ENCODE peak calls at places on chromosome 4, in five cellular contexts. Q, U, M, V and L are unnamed samples.

GRCh38 chr4:15562114-15562513 is 92.4 kb downstream of the CC2D2A start:
- DNase-seq in U (no peak), M (no peak), V (peak; percentile 37), Q (no peak), L (no peak)

GRCh38 chr4:70505152-70505748 is 13.1 kb upstream of the AMTN start:
- DNase-seq in Q (peak; percentile 75), V (peak; percentile 39), M (peak; percentile 33), U (peak; percentile 84), L (no peak)

GRCh38 chr4:165328101-165328425 is 594 bp downstream of the MSMO1 start:
- DNase-seq in Q (no peak), M (no peak), U (no peak), V (no peak), L (no peak)

GRCh38 chr4:15469402-15470148 is at the start of gene CC2D2A:
- DNase-seq in V (peak; percentile 69), U (peak; percentile 18), M (no peak), Q (peak; percentile 81), L (no peak)

GRCh38 chr4:103451341-103451740 is 253.2 kb upstream of the CENPE start:
- DNase-seq in M (no peak), U (no peak), V (no peak), Q (no peak), L (no peak)

GRCh38 chr4:536351-536972 is 37.5 kb downstream of the PIGG start:
- DNase-seq in U (no peak), V (no peak), M (no peak), Q (no peak), L (no peak)

GRCh38 chr4:72319596-72319995 is 249.4 kb downstream of the ADAMTS3 start:
- DNase-seq in V (peak; percentile 69), M (no peak), Q (no peak), U (no peak), L (no peak)

GRCh38 chr4:80390178-80390577 is 54.6 kb downstream of the CFAP299 start:
- DNase-seq in U (no peak), M (no peak), Q (no peak), V (no peak), L (no peak)

GRCh38 chr4:16122784-16123183 is 39.0 kb upstream of the PROM1 start:
- DNase-seq in U (no peak), Q (no peak), V (no peak), M (peak; percentile 3), L (no peak)

GRCh38 chr4:36187723-36188333 is 56.5 kb downstream of the ARAP2 start:
- DNase-seq in M (no peak), U (no peak), V (peak; percentile 33), Q (peak; percentile 62), L (no peak)

GRCh38 chr4:89110541-89110985 is 770 bp upstream of the TIGD2 start:
- DNase-seq in U (no peak), V (no peak), M (no peak), Q (no peak), L (no peak)

GRCh38 chr4:138910914-138911336 is 104.7 kb upstream of the NOCT start:
- DNase-seq in V (peak; percentile 86), M (no peak), U (no peak), Q (peak; percentile 92), L (no peak)

GRCh38 chr4:167883271-167883670 is 209.1 kb upstream of the ANXA10 start:
- DNase-seq in U (no peak), M (no peak), Q (no peak), V (no peak), L (no peak)

GRCh38 chr4:82123934-82124333 is 249.9 kb downstream of the HNRNPD start:
- DNase-seq in Q (no peak), M (no peak), V (no peak), U (no peak), L (no peak)
- TF ChIP-seq CTCF in Q (no peak), M (peak; percentile 65), V (no peak), U (no peak), L (no peak)

GRCh38 chr4:24792552-24792951 is 2.8 kb upstream of the SOD3 start:
- DNase-seq in U (no peak), Q (no peak), V (no peak), M (no peak), L (no peak)
- TF ChIP-seq CTCF in U (no peak), Q (no peak), V (no peak), M (no peak), L (no peak)

GRCh38 chr4:38603652-38604051 is 60.3 kb upstream of the KLF3 start:
- DNase-seq in M (no peak), Q (no peak), U (no peak), V (no peak), L (no peak)
- TF ChIP-seq CTCF in M (no peak), Q (no peak), U (no peak), V (no peak), L (no peak)

DNA sequence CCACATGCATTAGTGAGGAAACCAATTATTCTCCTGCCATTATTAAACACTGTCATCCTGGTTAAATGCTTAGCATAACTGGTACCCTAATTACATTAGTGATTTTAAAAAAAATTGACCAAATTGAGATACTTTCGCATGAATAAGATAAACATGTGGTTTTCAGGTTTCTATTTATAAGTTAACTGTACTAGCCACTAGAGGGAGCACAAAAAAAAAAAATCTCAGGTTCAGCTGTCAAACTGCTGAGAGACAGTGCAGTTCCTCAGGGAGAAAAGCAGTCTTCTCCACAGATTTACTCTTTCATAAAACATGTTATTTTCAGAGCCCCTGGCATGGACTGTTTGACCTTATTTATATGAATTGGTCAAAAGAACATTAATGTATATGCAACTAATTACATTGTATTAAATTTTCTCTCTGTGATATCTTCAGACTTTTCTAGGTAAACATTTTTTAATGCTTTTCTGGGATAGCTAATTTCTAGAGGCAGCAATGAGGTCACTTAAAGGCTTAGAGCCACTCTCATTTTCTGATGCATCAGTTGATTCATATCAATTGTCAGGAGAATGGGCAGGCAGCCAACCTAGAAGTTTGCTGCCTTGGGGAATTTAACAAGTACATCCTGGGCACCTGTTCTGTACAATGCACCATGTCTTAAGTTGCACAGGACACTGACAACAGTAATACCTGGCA is 167.5 kb downstream of the CDS1 start:
- DNase-seq in Q (peak; percentile 80), U (no peak), V (peak; percentile 65), M (no peak), L (no peak)
- TF ChIP-seq CTCF in Q (peak; percentile 60), U (peak; percentile 83), V (peak; percentile 64), M (peak; percentile 76), L (peak; percentile 89)

DNA sequence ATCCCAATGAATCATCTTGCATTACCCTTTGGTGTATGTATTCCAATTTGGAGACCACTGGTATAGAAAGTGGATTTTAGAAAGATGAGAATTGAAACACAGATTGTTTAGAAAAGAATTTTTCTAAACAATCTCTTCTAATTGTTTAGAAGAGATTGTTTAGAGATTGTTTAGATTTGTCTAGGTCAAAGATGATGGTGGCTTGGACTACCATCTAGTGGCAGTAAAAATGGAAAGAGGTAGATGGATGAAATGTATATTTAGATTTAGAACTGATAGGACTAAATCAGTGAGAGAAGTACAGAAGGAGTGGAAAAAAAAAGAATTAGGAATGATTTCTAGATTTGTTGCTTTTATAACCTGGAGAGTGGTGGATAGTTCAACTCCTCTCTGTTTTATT is 70.6 kb downstream of the ARSJ start:
- DNase-seq in Q (peak; percentile 42), V (no peak), M (no peak), U (no peak), L (no peak)
- TF ChIP-seq CTCF in Q (no peak), V (no peak), M (peak; percentile 65), U (no peak), L (peak; percentile 56)

GRCh38 chr4:161841759-161842158 is 322.0 kb downstream of the FSTL5 start:
- DNase-seq in U (no peak), V (no peak), M (no peak), Q (no peak), L (no peak)
- TF ChIP-seq CTCF in U (no peak), V (no peak), M (no peak), Q (no peak), L (no peak)

GRCh38 chr4:154506253-154506652 is 14.7 kb upstream of the DCHS2 start:
- DNase-seq in M (no peak), U (no peak), V (peak; percentile 13), Q (peak; percentile 69), L (no peak)
- TF ChIP-seq CTCF in M (peak; percentile 17), U (peak; percentile 62), V (peak; percentile 35), Q (peak; percentile 65), L (no peak)

DNA sequence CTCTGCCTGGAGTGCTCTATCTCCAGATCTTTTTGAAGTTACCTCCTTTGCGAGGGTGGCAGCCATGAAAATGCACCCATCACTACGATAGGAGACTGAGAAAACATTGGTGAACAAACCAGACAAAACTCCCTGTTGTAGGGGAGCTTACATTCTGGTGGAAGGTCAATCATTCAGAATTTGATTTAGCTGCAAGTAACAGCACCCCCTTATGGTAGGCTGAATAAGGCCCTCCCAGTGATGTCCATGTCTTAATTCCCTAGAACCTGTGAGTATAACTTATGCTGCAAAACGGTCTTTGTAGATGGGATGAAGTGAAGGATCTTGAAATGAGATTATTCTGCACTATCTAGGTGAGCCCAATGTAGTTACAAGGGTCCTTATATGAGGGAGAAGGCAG is 5.6 kb upstream of the TEC start:
- DNase-seq in Q (peak; percentile 78), U (no peak), V (peak; percentile 35), M (no peak), L (no peak)
- TF ChIP-seq CTCF in Q (peak; percentile 81), U (peak; percentile 22), V (peak; percentile 40), M (no peak), L (peak; percentile 71)

GRCh38 chr4:26319467-26320158 is 1.2 kb upstream of the RBPJ start:
- DNase-seq in U (peak; percentile 98), M (peak; percentile 95), Q (peak; percentile 100), V (peak; percentile 100), L (peak; percentile 98)
- TF ChIP-seq CTCF in U (no peak), M (no peak), Q (peak; percentile 24), V (peak; percentile 27), L (no peak)

GRCh38 chr4:143531368-143531767 is 17.9 kb downstream of the SMARCA5 start:
- DNase-seq in M (no peak), Q (peak; percentile 43), U (no peak), V (peak; percentile 5), L (no peak)
- TF ChIP-seq CTCF in M (no peak), Q (peak; percentile 61), U (no peak), V (peak; percentile 23), L (peak; percentile 30)